ENCODE peak calls at places on chromosomes 6 and 20, in nine cellular contexts. G is astrocyte of the spinal cord, L is right cardiac atrium, A is Calu3, Y is AG20443, W is putamen, K is NCI-H510A treated with DMSO at 0.1 percent for 48 hours, I is endodermal cell, Z is T-cell. D is an unnamed sample.

GRCh38 chr20:36116813-36117441 is 37.6 kb upstream of the EPB41L1 start:
- DNase-seq in G (peak), L (peak), A (no peak), Y (peak), W (no peak), K (no peak), I (no peak), Z (no peak), D (no peak)

GRCh38 chr20:10111144-10111771 is 76.5 kb downstream of the ANKEF1 start:
- DNase-seq in G (no peak), L (no peak), A (no peak), Y (no peak), W (no peak), K (peak), I (no peak), Z (no peak), D (peak)

GRCh38 chr6:164532546-164533362 is 776.7 kb downstream of the C6orf118 start:
- DNase-seq in G (no peak), L (no peak), A (no peak), Y (no peak), W (peak), K (no peak), I (no peak), Z (no peak), D (no peak)

GRCh38 chr6:148611213-148611612 is 135.6 kb upstream of the UST start:
- DNase-seq in G (peak), L (peak), A (no peak), Y (peak), W (peak), K (no peak), I (no peak), Z (no peak), D (no peak)

GRCh38 chr20:58818585-58819285 is 32.0 kb downstream of the GNAS-AS1 start:
- DNase-seq in G (peak), L (no peak), A (no peak), Y (peak), W (no peak), K (no peak), I (no peak), Z (no peak), D (no peak)

GRCh38 chr6:132286298-132287019 is 114.8 kb downstream of the MOXD1 start:
- DNase-seq in G (no peak), L (no peak), A (no peak), Y (no peak), W (no peak), K (no peak), I (no peak), Z (no peak), D (peak)

GRCh38 chr6:39409889-39410288 is 87.4 kb upstream of the KCNK16 start:
- DNase-seq in G (no peak), L (no peak), A (no peak), Y (no peak), W (no peak), K (no peak), I (no peak), Z (no peak), D (no peak)

GRCh38 chr6:30748301-30748769 is 4.0 kb upstream of the IER3 start:
- DNase-seq in G (no peak), L (no peak), A (peak), Y (no peak), W (no peak), K (no peak), I (no peak), Z (no peak), D (no peak)

GRCh38 chr6:31588871-31589650 is 3.0 kb downstream of the LST1 start:
- DNase-seq in G (no peak), L (no peak), A (no peak), Y (no peak), W (no peak), K (no peak), I (no peak), Z (no peak), D (no peak)

GRCh38 chr6:158488065-158488464 is 71.8 kb upstream of the TMEM181 start:
- DNase-seq in G (peak), L (no peak), A (no peak), Y (peak), W (peak), K (no peak), I (no peak), Z (no peak), D (no peak)

GRCh38 chr6:26003102-26003694 is 40.6 kb downstream of the TRIM38 start:
- DNase-seq in G (peak), L (peak), A (peak), Y (peak), W (no peak), K (peak), I (peak), Z (no peak), D (peak)

GRCh38 chr20:34768105-34768504 is 57.3 kb downstream of the NCOA6 start:
- DNase-seq in G (peak), L (no peak), A (no peak), Y (peak), W (no peak), K (no peak), I (no peak), Z (no peak), D (no peak)

GRCh38 chr20:19991826-19992225 is 25.3 kb upstream of the NAA20 start:
- DNase-seq in G (no peak), L (no peak), A (no peak), Y (no peak), W (no peak), K (no peak), I (no peak), Z (no peak), D (no peak)

GRCh38 chr6:159203304-159204005 is 34.3 kb downstream of the FNDC1 start:
- DNase-seq in G (peak), L (no peak), A (no peak), Y (peak), W (no peak), K (no peak), I (no peak), Z (no peak), D (no peak)

GRCh38 chr20:37479925-37480691 is 40.9 kb upstream of the NNAT start:
- DNase-seq in G (no peak), L (peak), A (no peak), Y (no peak), W (no peak), K (no peak), I (no peak), Z (no peak), D (no peak)

GRCh38 chr6:144252289-144252688 is 32.8 kb upstream of the UTRN start:
- DNase-seq in G (no peak), L (no peak), A (no peak), Y (peak), W (no peak), K (no peak), I (no peak), Z (no peak), D (no peak)

GRCh38 chr6:122833229-122833556 is 44.1 kb downstream of the SMPDL3A start:
- DNase-seq in G (peak), L (no peak), A (no peak), Y (peak), W (peak), K (no peak), I (peak), Z (no peak), D (no peak)

GRCh38 chr6:37038297-37039198 is 33.1 kb downstream of the FGD2 start:
- DNase-seq in G (peak), L (peak), A (no peak), Y (no peak), W (no peak), K (no peak), I (no peak), Z (no peak), D (no peak)

GRCh38 chr20:43372051-43372450 is 85.6 kb upstream of the SRSF6 start:
- DNase-seq in G (no peak), L (no peak), A (no peak), Y (no peak), W (no peak), K (no peak), I (no peak), Z (no peak), D (no peak)

GRCh38 chr6:138485005-138485545 is 14.2 kb downstream of the NHSL1 start:
- DNase-seq in G (peak), L (no peak), A (no peak), Y (peak), W (peak), K (peak), I (no peak), Z (no peak), D (peak)

GRCh38 chr20:2093200-2093781 is 8.3 kb upstream of the STK35 start:
- DNase-seq in G (no peak), L (no peak), A (peak), Y (no peak), W (no peak), K (peak), I (peak), Z (no peak), D (no peak)

GRCh38 chr6:105389543-105389942 is 13.3 kb downstream of the PREP start:
- DNase-seq in G (no peak), L (no peak), A (no peak), Y (no peak), W (no peak), K (no peak), I (peak), Z (no peak), D (no peak)

GRCh38 chr6:139588734-139589418 is 214.4 kb upstream of the CITED2 start:
- DNase-seq in G (peak), L (no peak), A (no peak), Y (no peak), W (no peak), K (peak), I (no peak), Z (no peak), D (no peak)

GRCh38 chr6:137661601-137662000 is 167.4 kb upstream of the OLIG3 start:
- DNase-seq in G (no peak), L (peak), A (peak), Y (peak), W (no peak), K (no peak), I (peak), Z (peak), D (no peak)

GRCh38 chr20:32976746-32977145 is 27.5 kb downstream of the SUN5 start:
- DNase-seq in G (no peak), L (no peak), A (no peak), Y (no peak), W (no peak), K (no peak), I (peak), Z (no peak), D (no peak)

GRCh38 chr6:117169060-117169635 is 96.2 kb upstream of the VGLL2 start:
- DNase-seq in G (no peak), L (no peak), A (no peak), Y (no peak), W (no peak), K (no peak), I (no peak), Z (no peak), D (no peak)

GRCh38 chr20:32483351-32484220 is 101.5 kb downstream of the NOL4L start:
- DNase-seq in G (peak), L (peak), A (peak), Y (peak), W (peak), K (peak), I (peak), Z (peak), D (peak)

GRCh38 chr6:137705166-137706064 is 161.6 kb upstream of the TNFAIP3 start:
- DNase-seq in G (peak), L (peak), A (peak), Y (peak), W (peak), K (no peak), I (peak), Z (peak), D (no peak)

GRCh38 chr6:128410584-128410983 is 109.8 kb downstream of the PTPRK start:
- DNase-seq in G (no peak), L (no peak), A (no peak), Y (no peak), W (no peak), K (no peak), I (no peak), Z (no peak), D (no peak)

GRCh38 chr6:163437466-163437865 is 22.9 kb downstream of the QKI start:
- DNase-seq in G (no peak), L (no peak), A (no peak), Y (no peak), W (no peak), K (no peak), I (no peak), Z (no peak), D (no peak)

GRCh38 chr6:44537306-44538049 is 150.0 kb downstream of the CDC5L start:
- DNase-seq in G (no peak), L (no peak), A (no peak), Y (no peak), W (no peak), K (peak), I (peak), Z (no peak), D (peak)

GRCh38 chr6:88785478-88785877 is 177.9 kb downstream of the RNGTT start:
- DNase-seq in G (no peak), L (no peak), A (no peak), Y (no peak), W (peak), K (no peak), I (no peak), Z (no peak), D (no peak)

GRCh38 chr6:82959385-82959941 is 106.2 kb downstream of the UBE3D start:
- DNase-seq in G (peak), L (no peak), A (no peak), Y (peak), W (no peak), K (no peak), I (peak), Z (no peak), D (no peak)

GRCh38 chr20:62707981-62708521 is 585 bp upstream of the NTSR1 start:
- DNase-seq in G (no peak), L (no peak), A (peak), Y (no peak), W (no peak), K (no peak), I (peak), Z (no peak), D (no peak)

GRCh38 chr6:39377530-39377929 is 55.0 kb upstream of the KCNK16 start:
- DNase-seq in G (peak), L (peak), A (peak), Y (peak), W (peak), K (peak), I (peak), Z (no peak), D (peak)

GRCh38 chr6:170287371-170287876 is 3.5 kb downstream of the DLL1 start:
- DNase-seq in G (no peak), L (no peak), A (no peak), Y (no peak), W (no peak), K (no peak), I (peak), Z (no peak), D (no peak)